ENCODE peak calls at places on chromosomes 7 and 10, in seven cellular contexts. One of them, this sample, is unnamed.

GRCh38 chr10:1418031-1418550 is 319.2 kb downstream of the ADARB2 start:
- DNase-seq in brain microvascular endothelial cell: no peak
- DNase-seq in left ventricle myocardium inferior: no peak
- DNase-seq in HCT116: no peak
- DNase-seq in GM23338: no peak
- DNase-seq in astrocyte: no peak
- DNase-seq in WTC11: no peak
- DNase-seq in this sample: no peak

GRCh38 chr10:28125701-28126100 is 126.8 kb upstream of the ODAD2 start:
- DNase-seq in brain microvascular endothelial cell: peak
- DNase-seq in left ventricle myocardium inferior: no peak
- DNase-seq in astrocyte: peak
- DNase-seq in WTC11: no peak
- DNase-seq in GM23338: no peak
- DNase-seq in HCT116: no peak
- DNase-seq in this sample: no peak

GRCh38 chr7:115297651-115298050 is 375.8 kb downstream of the MDFIC start:
- DNase-seq in WTC11: no peak
- DNase-seq in GM23338: no peak
- DNase-seq in left ventricle myocardium inferior: peak
- DNase-seq in astrocyte: peak
- DNase-seq in brain microvascular endothelial cell: peak
- DNase-seq in HCT116: peak
- DNase-seq in this sample: no peak

GRCh38 chr10:78035025-78035424 is 1.4 kb downstream of the RPS24 start:
- DNase-seq in left ventricle myocardium inferior: no peak
- DNase-seq in HCT116: no peak
- DNase-seq in astrocyte: no peak
- DNase-seq in GM23338: no peak
- DNase-seq in brain microvascular endothelial cell: no peak
- DNase-seq in WTC11: no peak
- DNase-seq in this sample: no peak

GRCh38 chr7:55464422-55464821 is 99.3 kb downstream of the LANCL2 start:
- DNase-seq in WTC11: no peak
- DNase-seq in GM23338: no peak
- DNase-seq in brain microvascular endothelial cell: peak
- DNase-seq in left ventricle myocardium inferior: no peak
- DNase-seq in HCT116: no peak
- DNase-seq in astrocyte: no peak
- DNase-seq in this sample: no peak

GRCh38 chr7:155420116-155420515 is 37.8 kb upstream of the EN2 start:
- DNase-seq in left ventricle myocardium inferior: no peak
- DNase-seq in astrocyte: no peak
- DNase-seq in GM23338: no peak
- DNase-seq in HCT116: no peak
- DNase-seq in brain microvascular endothelial cell: no peak
- DNase-seq in WTC11: no peak
- DNase-seq in this sample: no peak

GRCh38 chr7:40586197-40586596 is 451.4 kb downstream of the SUGCT start:
- DNase-seq in left ventricle myocardium inferior: no peak
- DNase-seq in GM23338: no peak
- DNase-seq in HCT116: no peak
- DNase-seq in WTC11: no peak
- DNase-seq in astrocyte: peak
- DNase-seq in brain microvascular endothelial cell: peak
- DNase-seq in this sample: no peak

GRCh38 chr10:48708144-48708543 is 23.5 kb downstream of the WDFY4 start:
- DNase-seq in astrocyte: no peak
- DNase-seq in GM23338: no peak
- DNase-seq in HCT116: no peak
- DNase-seq in brain microvascular endothelial cell: peak
- DNase-seq in WTC11: no peak
- DNase-seq in left ventricle myocardium inferior: no peak
- DNase-seq in this sample: no peak

GRCh38 chr10:75497997-75498797 is 66.8 kb downstream of the LRMDA start:
- DNase-seq in left ventricle myocardium inferior: no peak
- DNase-seq in brain microvascular endothelial cell: no peak
- DNase-seq in GM23338: no peak
- DNase-seq in astrocyte: peak
- DNase-seq in WTC11: no peak
- DNase-seq in HCT116: peak
- DNase-seq in this sample: no peak

GRCh38 chr7:18610331-18610948 is 114.9 kb downstream of the HDAC9 start:
- DNase-seq in left ventricle myocardium inferior: no peak
- DNase-seq in astrocyte: peak
- DNase-seq in HCT116: peak
- DNase-seq in GM23338: peak
- DNase-seq in brain microvascular endothelial cell: peak
- DNase-seq in WTC11: peak
- DNase-seq in this sample: peak

GRCh38 chr7:84412161-84412969 is 217.8 kb upstream of the SEMA3A start:
- DNase-seq in brain microvascular endothelial cell: peak
- DNase-seq in HCT116: peak
- DNase-seq in astrocyte: peak
- DNase-seq in WTC11: no peak
- DNase-seq in GM23338: no peak
- DNase-seq in left ventricle myocardium inferior: no peak
- DNase-seq in this sample: no peak

GRCh38 chr7:434891-435486 is 84.7 kb downstream of the PDGFA start:
- DNase-seq in brain microvascular endothelial cell: no peak
- DNase-seq in GM23338: peak
- DNase-seq in HCT116: no peak
- DNase-seq in WTC11: peak
- DNase-seq in left ventricle myocardium inferior: no peak
- DNase-seq in astrocyte: no peak
- DNase-seq in this sample: no peak

GRCh38 chr10:99595236-99595635 is 25.0 kb downstream of the SLC25A28 start:
- DNase-seq in astrocyte: no peak
- DNase-seq in left ventricle myocardium inferior: no peak
- DNase-seq in brain microvascular endothelial cell: no peak
- DNase-seq in GM23338: no peak
- DNase-seq in HCT116: no peak
- DNase-seq in WTC11: no peak
- DNase-seq in this sample: no peak

GRCh38 chr7:132063800-132064199 is 507.4 kb upstream of the PODXL start:
- DNase-seq in brain microvascular endothelial cell: no peak
- DNase-seq in astrocyte: no peak
- DNase-seq in WTC11: no peak
- DNase-seq in left ventricle myocardium inferior: no peak
- DNase-seq in HCT116: no peak
- DNase-seq in GM23338: no peak
- DNase-seq in this sample: no peak

GRCh38 chr7:116028808-116029207 is 1.8 kb downstream of the TFEC start:
- DNase-seq in GM23338: no peak
- DNase-seq in WTC11: no peak
- DNase-seq in brain microvascular endothelial cell: no peak
- DNase-seq in HCT116: no peak
- DNase-seq in astrocyte: no peak
- DNase-seq in left ventricle myocardium inferior: no peak
- DNase-seq in this sample: no peak

GRCh38 chr10:78934499-78934898 is 134.3 kb upstream of the ZMIZ1 start:
- DNase-seq in brain microvascular endothelial cell: no peak
- DNase-seq in WTC11: no peak
- DNase-seq in HCT116: no peak
- DNase-seq in astrocyte: no peak
- DNase-seq in GM23338: no peak
- DNase-seq in left ventricle myocardium inferior: no peak
- DNase-seq in this sample: no peak

GRCh38 chr7:66668112-66668511 is 39.4 kb downstream of the KCTD7 start:
- DNase-seq in brain microvascular endothelial cell: no peak
- DNase-seq in left ventricle myocardium inferior: no peak
- DNase-seq in WTC11: no peak
- DNase-seq in GM23338: no peak
- DNase-seq in astrocyte: no peak
- DNase-seq in HCT116: no peak
- DNase-seq in this sample: no peak

GRCh38 chr10:77319557-77319956 is 318.1 kb downstream of the KCNMA1 start:
- DNase-seq in astrocyte: peak
- DNase-seq in WTC11: no peak
- DNase-seq in GM23338: no peak
- DNase-seq in brain microvascular endothelial cell: peak
- DNase-seq in HCT116: no peak
- DNase-seq in left ventricle myocardium inferior: no peak
- DNase-seq in this sample: no peak

GRCh38 chr10:34768261-34768971 is 46.7 kb downstream of the PARD3 start:
- DNase-seq in GM23338: no peak
- DNase-seq in astrocyte: peak
- DNase-seq in left ventricle myocardium inferior: peak
- DNase-seq in brain microvascular endothelial cell: no peak
- DNase-seq in HCT116: no peak
- DNase-seq in WTC11: no peak
- DNase-seq in this sample: no peak

GRCh38 chr10:50604049-50604640 is 19.6 kb downstream of the SGMS1 start:
- DNase-seq in WTC11: no peak
- DNase-seq in GM23338: no peak
- DNase-seq in brain microvascular endothelial cell: no peak
- DNase-seq in left ventricle myocardium inferior: no peak
- DNase-seq in astrocyte: no peak
- DNase-seq in HCT116: no peak
- DNase-seq in this sample: peak

GRCh38 chr7:73701357-73701995 is 18.0 kb downstream of the STX1A start:
- DNase-seq in HCT116: peak
- DNase-seq in GM23338: peak
- DNase-seq in astrocyte: peak
- DNase-seq in WTC11: peak
- DNase-seq in brain microvascular endothelial cell: peak
- DNase-seq in left ventricle myocardium inferior: no peak
- DNase-seq in this sample: peak

GRCh38 chr10:90007226-90007625 is 305.8 kb downstream of the KIF20B start:
- DNase-seq in astrocyte: peak
- DNase-seq in left ventricle myocardium inferior: no peak
- DNase-seq in GM23338: no peak
- DNase-seq in WTC11: no peak
- DNase-seq in brain microvascular endothelial cell: no peak
- DNase-seq in HCT116: no peak
- DNase-seq in this sample: no peak

GRCh38 chr10:101775273-101776131 is at the start of gene FGF8:
- DNase-seq in WTC11: no peak
- DNase-seq in brain microvascular endothelial cell: no peak
- DNase-seq in HCT116: no peak
- DNase-seq in astrocyte: no peak
- DNase-seq in left ventricle myocardium inferior: no peak
- DNase-seq in GM23338: peak
- DNase-seq in this sample: peak

GRCh38 chr7:26658080-26658697 is 206.2 kb downstream of the SKAP2 start:
- DNase-seq in HCT116: no peak
- DNase-seq in left ventricle myocardium inferior: no peak
- DNase-seq in astrocyte: no peak
- DNase-seq in brain microvascular endothelial cell: no peak
- DNase-seq in WTC11: no peak
- DNase-seq in GM23338: peak
- DNase-seq in this sample: no peak

GRCh38 chr10:100043344-100043743 is 33.6 kb upstream of the DNMBP start:
- DNase-seq in left ventricle myocardium inferior: no peak
- DNase-seq in HCT116: peak
- DNase-seq in WTC11: no peak
- DNase-seq in brain microvascular endothelial cell: no peak
- DNase-seq in astrocyte: no peak
- DNase-seq in GM23338: no peak
- DNase-seq in this sample: no peak

GRCh38 chr10:30151581-30152389 is 92.4 kb upstream of the JCAD start:
- DNase-seq in left ventricle myocardium inferior: peak
- DNase-seq in GM23338: peak
- DNase-seq in brain microvascular endothelial cell: peak
- DNase-seq in astrocyte: peak
- DNase-seq in WTC11: no peak
- DNase-seq in HCT116: peak
- DNase-seq in this sample: no peak

GRCh38 chr7:27210441-27211083 is 10.7 kb upstream of the HOXA13 start:
- DNase-seq in GM23338: peak
- DNase-seq in WTC11: peak
- DNase-seq in HCT116: no peak
- DNase-seq in left ventricle myocardium inferior: no peak
- DNase-seq in brain microvascular endothelial cell: peak
- DNase-seq in astrocyte: no peak
- DNase-seq in this sample: peak

GRCh38 chr10:57706576-57707299 is 561.0 kb downstream of the IPMK start:
- DNase-seq in HCT116: no peak
- DNase-seq in GM23338: peak
- DNase-seq in brain microvascular endothelial cell: no peak
- DNase-seq in left ventricle myocardium inferior: no peak
- DNase-seq in astrocyte: no peak
- DNase-seq in WTC11: no peak
- DNase-seq in this sample: no peak
- TF ChIP-seq CTCF in HCT116: no peak
- TF ChIP-seq CTCF in GM23338: no peak
- TF ChIP-seq CTCF in brain microvascular endothelial cell: no peak
- TF ChIP-seq CTCF in left ventricle myocardium inferior: no peak
- TF ChIP-seq CTCF in astrocyte: no peak
- TF ChIP-seq CTCF in WTC11: no peak
- TF ChIP-seq CTCF in this sample: no peak

DNA sequence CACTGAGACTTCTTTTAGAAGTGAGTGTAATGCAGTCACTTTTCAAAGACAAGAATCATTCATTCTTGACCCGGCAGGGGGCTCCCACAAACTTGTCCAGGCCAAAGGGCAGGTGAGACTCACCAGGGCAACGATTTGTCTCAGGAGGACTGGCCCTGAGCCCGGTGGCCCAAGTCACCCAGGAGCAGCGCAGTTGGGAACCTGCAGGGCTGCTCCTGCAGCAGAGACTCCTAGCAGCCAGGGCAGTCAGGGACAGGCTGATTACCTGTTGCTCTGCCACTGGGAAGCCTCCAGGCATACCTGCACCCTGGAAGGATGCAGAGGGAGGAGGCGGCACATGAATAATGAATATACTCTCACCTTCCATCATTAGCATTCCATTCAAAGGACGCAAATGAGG is 99.3 kb downstream of the C10orf90 start:
- DNase-seq in GM23338: peak
- DNase-seq in HCT116: no peak
- DNase-seq in WTC11: peak
- DNase-seq in brain microvascular endothelial cell: no peak
- DNase-seq in astrocyte: no peak
- DNase-seq in left ventricle myocardium inferior: no peak
- DNase-seq in this sample: no peak
- TF ChIP-seq CTCF in GM23338: peak
- TF ChIP-seq CTCF in HCT116: peak
- TF ChIP-seq CTCF in WTC11: no peak
- TF ChIP-seq CTCF in brain microvascular endothelial cell: peak
- TF ChIP-seq CTCF in astrocyte: no peak
- TF ChIP-seq CTCF in left ventricle myocardium inferior: no peak
- TF ChIP-seq CTCF in this sample: no peak

DNA sequence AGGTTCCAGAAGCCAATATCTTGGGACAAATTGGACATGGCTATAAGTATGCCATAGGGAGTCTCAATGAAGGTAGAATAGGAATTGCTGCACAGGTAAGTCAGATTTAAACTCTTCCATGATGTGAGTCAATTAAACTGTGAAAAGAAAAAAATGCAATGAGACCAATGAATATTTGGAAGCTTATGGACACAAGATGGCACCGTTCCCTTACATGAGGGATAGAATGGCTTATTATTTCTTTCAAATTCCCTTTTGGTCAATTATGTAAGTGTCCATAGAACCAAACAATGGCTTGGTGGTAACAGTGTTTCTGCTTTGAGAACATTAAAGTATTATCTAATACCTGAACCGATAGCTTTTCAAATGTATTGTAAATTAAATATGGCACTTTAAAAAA is 35.6 kb downstream of the ACADSB start:
- DNase-seq in left ventricle myocardium inferior: no peak
- DNase-seq in astrocyte: no peak
- DNase-seq in GM23338: peak
- DNase-seq in WTC11: no peak
- DNase-seq in HCT116: peak
- DNase-seq in brain microvascular endothelial cell: no peak
- DNase-seq in this sample: no peak
- TF ChIP-seq CTCF in left ventricle myocardium inferior: no peak
- TF ChIP-seq CTCF in astrocyte: peak
- TF ChIP-seq CTCF in GM23338: peak
- TF ChIP-seq CTCF in WTC11: no peak
- TF ChIP-seq CTCF in HCT116: peak
- TF ChIP-seq CTCF in brain microvascular endothelial cell: no peak
- TF ChIP-seq CTCF in this sample: no peak

GRCh38 chr10:130899856-130900255 is 411.7 kb downstream of the TCERG1L start:
- DNase-seq in HCT116: no peak
- DNase-seq in left ventricle myocardium inferior: no peak
- DNase-seq in GM23338: no peak
- DNase-seq in astrocyte: no peak
- DNase-seq in brain microvascular endothelial cell: no peak
- DNase-seq in WTC11: no peak
- DNase-seq in this sample: no peak
- TF ChIP-seq CTCF in HCT116: no peak
- TF ChIP-seq CTCF in left ventricle myocardium inferior: no peak
- TF ChIP-seq CTCF in GM23338: no peak
- TF ChIP-seq CTCF in astrocyte: no peak
- TF ChIP-seq CTCF in brain microvascular endothelial cell: no peak
- TF ChIP-seq CTCF in WTC11: no peak
- TF ChIP-seq CTCF in this sample: no peak

This sample was measured in GM20000.